ENCODE peak calls at places on chromosome 7, in ten cellular contexts. V, Q, G, N, O, E, B, S, L and C are unnamed samples.

GRCh38 chr7:122887198-122887597 is 938 bp upstream of the CADPS2 start:
- DNase-seq in S (no peak), G (peak), E (peak), B (no peak), L (peak), V (no peak), Q (peak), O (peak), N (peak), C (peak)

GRCh38 chr7:157930441-157930840 is 593.6 kb downstream of the DNAJB6 start:
- DNase-seq in N (no peak), Q (no peak), S (no peak), O (no peak), L (no peak), E (no peak), B (no peak), V (no peak), G (no peak), C (no peak)

GRCh38 chr7:110964770-110965169 is 126.2 kb upstream of the LRRN3 start:
- DNase-seq in V (no peak), B (no peak), G (no peak), L (no peak), O (peak), S (no peak), E (no peak), N (no peak), Q (no peak), C (no peak)

GRCh38 chr7:133436014-133436428 is 183.1 kb downstream of the EXOC4 start:
- DNase-seq in G (no peak), S (no peak), V (no peak), L (peak), E (peak), B (no peak), N (no peak), O (peak), Q (peak), C (peak)

GRCh38 chr7:90298145-90299038 is 22.7 kb downstream of the FAM237B start:
- DNase-seq in G (no peak), N (peak), S (peak), E (peak), Q (peak), B (no peak), V (no peak), L (peak), O (peak), C (peak)

GRCh38 chr7:25860206-25860881 is 291.7 kb upstream of the NFE2L3 start:
- DNase-seq in O (peak), G (no peak), S (no peak), B (no peak), Q (no peak), N (no peak), L (no peak), V (no peak), E (peak), C (peak)

GRCh38 chr7:158016171-158017087 is 571.2 kb downstream of the PTPRN2 start:
- DNase-seq in V (no peak), E (no peak), N (no peak), B (no peak), L (peak), Q (no peak), O (no peak), G (peak), S (no peak), C (no peak)

GRCh38 chr7:94350729-94351128 is 44.0 kb upstream of the COL1A2 start:
- DNase-seq in V (no peak), G (no peak), O (no peak), E (no peak), Q (no peak), L (no peak), S (no peak), B (no peak), N (no peak), C (no peak)

GRCh38 chr7:95986136-95986535 is 213.8 kb downstream of the DYNC1I1 start:
- DNase-seq in S (no peak), E (no peak), G (no peak), V (no peak), N (no peak), Q (no peak), O (no peak), B (no peak), L (no peak), C (no peak)

GRCh38 chr7:47461161-47461560 is 120.8 kb downstream of the TNS3 start:
- DNase-seq in N (no peak), S (no peak), Q (no peak), V (no peak), E (peak), B (no peak), L (peak), O (peak), G (no peak), C (peak)

GRCh38 chr7:4745265-4745919 is 30.0 kb upstream of the AP5Z1 start:
- DNase-seq in N (no peak), O (no peak), L (no peak), V (no peak), G (no peak), Q (no peak), S (no peak), E (no peak), B (no peak), C (no peak)

GRCh38 chr7:114530074-114530611 is 115.5 kb downstream of the FOXP2 start:
- DNase-seq in G (no peak), B (no peak), S (peak), N (no peak), V (no peak), L (no peak), O (peak), E (peak), Q (no peak), C (peak)

GRCh38 chr7:90717286-90718060 is 121.4 kb downstream of the CDK14 start:
- DNase-seq in N (no peak), Q (no peak), O (peak), G (no peak), L (no peak), E (peak), S (no peak), B (no peak), V (no peak), C (peak)

GRCh38 chr7:77696643-77697534 is 630 bp downstream of the RSBN1L start:
- DNase-seq in E (peak), N (no peak), S (no peak), B (peak), L (peak), Q (no peak), O (peak), V (peak), G (peak), C (peak)

GRCh38 chr7:39758234-39758970 is 135.0 kb downstream of the RALA start:
- DNase-seq in S (no peak), O (no peak), B (no peak), V (no peak), Q (no peak), E (no peak), N (no peak), G (no peak), L (peak), C (no peak)

GRCh38 chr7:4745971-4746919 is 29.2 kb upstream of the AP5Z1 start:
- DNase-seq in L (peak), E (peak), O (peak), V (no peak), N (no peak), Q (peak), G (no peak), S (peak), B (peak), C (peak)

GRCh38 chr7:46257766-46258448 is 336.8 kb upstream of the IGFBP3 start:
- DNase-seq in L (no peak), V (no peak), G (no peak), O (peak), S (peak), N (peak), Q (peak), E (peak), B (no peak), C (peak)

GRCh38 chr7:17144313-17144712 is 154.1 kb upstream of the AHR start:
- DNase-seq in B (peak), E (peak), N (no peak), Q (no peak), G (no peak), L (no peak), V (no peak), S (no peak), O (peak), C (no peak)

DNA sequence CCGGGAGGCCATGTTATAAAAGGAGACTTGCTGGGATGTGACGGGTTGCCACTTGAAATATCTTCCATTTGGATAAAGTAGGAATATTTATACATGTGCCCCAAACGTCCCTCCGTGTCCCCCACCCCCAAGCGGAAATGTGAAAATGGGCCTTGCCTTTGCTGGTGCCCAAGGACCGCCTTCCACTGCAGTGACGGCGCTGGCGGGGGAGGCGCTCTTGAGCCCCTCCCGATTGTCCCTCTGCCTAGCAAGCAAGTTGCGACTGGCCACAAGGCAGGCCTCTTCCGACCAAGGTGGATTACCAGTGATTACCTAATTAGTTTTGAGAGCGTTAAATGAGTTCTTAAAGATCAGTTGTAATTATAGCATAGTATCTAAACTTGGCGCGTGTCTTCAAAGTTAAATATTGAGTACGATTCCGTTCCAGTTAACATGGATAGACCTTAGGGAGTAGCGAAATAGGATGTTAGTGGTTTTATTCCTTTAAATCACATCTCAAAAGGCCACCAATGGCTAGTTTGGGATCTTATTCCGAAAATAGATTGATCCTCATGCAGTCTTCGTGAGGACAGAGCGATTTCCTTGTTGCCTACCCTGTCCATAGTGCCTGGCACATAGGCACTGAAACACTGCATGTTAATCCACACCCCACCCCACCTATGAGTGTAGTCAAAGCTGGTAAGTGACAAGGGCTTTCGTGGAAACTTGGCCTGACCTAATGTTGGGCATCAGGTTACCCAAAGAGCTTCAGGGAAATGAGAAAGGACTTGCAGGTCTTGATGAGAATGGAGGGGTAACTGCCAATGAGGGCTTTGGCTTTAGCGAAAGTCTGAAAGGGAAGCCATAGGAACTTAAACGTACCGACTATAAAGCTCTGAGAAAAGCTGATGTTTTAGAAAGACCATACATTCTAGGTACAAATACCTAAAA is 1.1 kb downstream of the PPIA start:
- DNase-seq in L (peak), N (peak), O (peak), B (peak), S (peak), V (peak), Q (peak), G (peak), E (peak), C (peak)
- TF ChIP-seq CTCF in L (peak), N (peak), O (peak), B (no peak), S (peak), V (peak), Q (peak), G (no peak), E (peak), C (peak)

GRCh38 chr7:131363719-131364118 is 36.0 kb downstream of the MKLN1 start:
- DNase-seq in O (no peak), G (no peak), Q (no peak), B (no peak), E (no peak), N (no peak), L (no peak), S (no peak), V (no peak), C (no peak)
- H3K4me3 ChIP-seq in O (no peak), G (no peak), Q (no peak), B (no peak), E (no peak), N (no peak), L (no peak), S (no peak), V (no peak), C (no peak)

DNA sequence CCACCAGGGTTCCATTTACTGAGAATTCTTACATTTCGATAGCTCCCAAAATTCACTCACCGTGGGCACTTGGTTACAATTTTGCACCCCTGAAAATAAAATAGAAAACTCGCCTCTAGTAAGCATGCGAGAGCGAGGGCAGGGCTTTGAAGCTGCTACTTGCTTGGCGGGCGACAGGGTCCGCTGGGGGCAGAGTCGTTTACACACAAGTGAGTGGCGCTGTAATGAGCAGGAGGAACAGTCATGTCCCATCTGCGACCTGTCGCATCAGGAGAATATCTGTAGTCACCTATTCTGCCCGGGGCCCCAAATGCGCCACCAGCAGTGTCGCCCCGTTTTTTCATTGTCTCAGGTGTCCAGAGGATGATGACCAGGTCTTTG is 1.2 kb upstream of the MEOX2 start:
- DNase-seq in S (no peak), E (no peak), N (no peak), Q (no peak), O (no peak), G (no peak), L (no peak), B (no peak), V (peak), C (no peak)
- TF ChIP-seq CTCF in S (no peak), E (no peak), N (no peak), Q (no peak), O (no peak), G (no peak), L (no peak), B (no peak), V (no peak), C (no peak)

GRCh38 chr7:31053986-31054385 is 1.9 kb downstream of the ADCYAP1R1 start:
- DNase-seq in S (no peak), L (no peak), O (no peak), Q (no peak), G (no peak), V (no peak), B (no peak), N (no peak), E (no peak), C (no peak)
- H3K4me3 ChIP-seq in S (no peak), L (no peak), O (no peak), Q (no peak), G (no peak), V (no peak), B (no peak), N (no peak), E (no peak), C (no peak)

DNA sequence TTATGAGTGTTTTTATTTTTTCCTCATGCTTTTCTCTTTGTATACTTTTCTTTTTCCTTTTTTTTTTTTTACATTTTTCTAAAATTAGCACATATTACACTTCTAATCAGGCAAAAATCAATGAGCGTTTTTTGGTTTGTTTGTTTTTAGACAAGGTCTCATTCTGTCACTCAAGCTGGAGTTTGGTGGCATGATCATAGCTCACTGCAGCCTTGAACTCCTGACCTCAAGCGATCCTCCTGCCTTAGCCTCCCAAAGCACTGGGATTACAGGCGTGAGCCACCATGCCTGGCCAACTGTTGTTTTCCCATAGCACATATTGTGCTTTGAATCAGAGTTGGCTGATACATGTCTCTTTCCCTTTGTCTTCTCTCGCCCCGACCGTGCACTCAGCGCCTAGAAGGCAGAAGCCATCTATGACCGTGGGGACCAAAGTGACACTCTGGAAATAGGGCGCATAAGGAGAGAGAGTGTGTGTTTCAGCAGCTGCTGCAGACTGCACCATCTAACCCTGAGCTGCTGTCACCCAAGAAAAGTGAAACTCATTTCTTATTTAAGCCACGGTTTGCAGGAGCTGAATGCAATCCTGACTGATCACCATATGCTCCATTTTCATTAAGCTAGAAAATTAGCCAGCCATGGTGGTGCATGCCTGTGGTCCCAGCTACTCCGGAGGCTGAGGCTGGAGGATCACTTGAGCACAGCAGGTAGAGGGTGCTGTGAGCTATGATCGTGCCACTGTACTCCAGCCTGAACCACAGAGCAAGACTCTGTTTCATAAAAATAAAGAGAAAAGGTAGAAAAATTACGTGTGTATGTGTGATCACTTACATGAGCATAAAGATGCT is 41.4 kb upstream of the GTF2I start:
- DNase-seq in Q (no peak), B (no peak), S (no peak), N (no peak), L (no peak), E (no peak), G (no peak), V (no peak), O (no peak), C (no peak)
- TF ChIP-seq CTCF in Q (no peak), B (no peak), S (no peak), N (peak), L (no peak), E (no peak), G (no peak), V (no peak), O (no peak), C (no peak)

DNA sequence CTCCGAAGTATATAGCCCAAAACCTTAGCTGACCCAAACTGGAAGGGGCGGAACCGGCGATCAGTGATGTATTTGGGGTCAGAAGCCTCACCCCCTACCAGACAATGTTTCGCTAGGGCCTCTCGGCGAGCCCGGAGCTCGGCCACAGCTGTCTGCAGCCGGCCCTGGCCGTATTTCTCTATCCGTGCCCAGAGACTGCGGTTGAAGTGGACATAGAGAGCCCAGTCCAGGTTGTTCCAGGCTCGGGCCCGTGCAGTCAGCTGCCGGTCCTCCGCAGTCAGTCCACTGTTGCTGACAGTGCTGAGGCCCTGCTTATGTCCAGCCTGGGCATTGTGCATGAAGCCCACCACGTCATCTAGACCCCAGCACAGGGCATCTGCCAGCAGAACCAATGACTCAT is 1.5 kb upstream of the TRAPPC14 start:
- DNase-seq in S (no peak), B (no peak), Q (no peak), N (no peak), G (no peak), E (no peak), L (no peak), V (no peak), O (no peak), C (no peak)
- H3K4me3 ChIP-seq in S (no peak), B (no peak), Q (no peak), N (no peak), G (no peak), E (no peak), L (no peak), V (no peak), O (no peak), C (no peak)

DNA sequence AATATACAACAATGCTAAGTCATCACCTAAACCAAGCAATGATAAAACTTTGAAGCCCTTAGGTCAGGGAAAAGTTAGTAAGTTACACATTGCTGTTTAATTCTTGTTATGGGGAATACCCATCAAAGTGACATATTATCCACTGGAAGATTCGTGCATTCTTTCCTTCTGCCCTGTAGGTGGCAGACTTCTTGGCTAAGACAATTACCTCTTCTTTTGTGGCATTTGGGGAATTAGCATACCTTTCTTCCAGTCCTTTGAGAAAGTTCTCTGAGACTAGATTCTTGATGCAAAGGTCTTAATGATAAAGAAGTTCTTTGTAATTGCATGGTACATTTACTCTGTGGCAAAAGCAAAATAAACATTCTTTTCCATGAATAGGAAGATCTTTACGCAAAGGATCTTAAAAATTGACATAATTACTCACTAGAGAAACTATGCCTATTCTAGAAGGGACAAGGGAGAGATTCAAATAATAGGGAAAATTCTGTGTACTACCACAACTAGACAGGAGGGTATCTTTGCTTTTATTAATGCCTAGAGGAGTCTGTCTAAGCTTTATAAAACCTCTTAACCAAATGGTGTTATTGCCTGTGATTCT is 395.9 kb downstream of the GRM8 start:
- DNase-seq in G (no peak), Q (no peak), E (peak), V (no peak), L (no peak), O (no peak), N (peak), B (no peak), S (no peak), C (no peak)
- TF ChIP-seq CTCF in G (no peak), Q (no peak), E (peak), V (no peak), L (no peak), O (peak), N (peak), B (peak), S (peak), C (peak)